ENCODE peak calls at places on chromosomes 7 and 10, in five cellular contexts. One of them, this sample, is unnamed. For H3K4me1, the result is how much of the 10 kb centered on the place peaks cover.

GRCh38 chr7:88545663-88546062 is 213.8 kb upstream of the ZNF804B start:
- DNase-seq in GM23338: no peak
- DNase-seq in adipocyte: no peak
- DNase-seq in heart left ventricle: no peak
- DNase-seq in Karpas-422: no peak
- DNase-seq in this sample: no peak

GRCh38 chr10:15370212-15370740 is 813 bp downstream of the FAM171A1 start:
- DNase-seq in GM23338: peak
- DNase-seq in adipocyte: peak
- DNase-seq in heart left ventricle: peak
- DNase-seq in Karpas-422: no peak
- DNase-seq in this sample: peak

GRCh38 chr7:143385891-143386781 is 5.0 kb downstream of the ZYX start:
- DNase-seq in GM23338: no peak
- DNase-seq in adipocyte: no peak
- DNase-seq in heart left ventricle: peak
- DNase-seq in Karpas-422: no peak
- DNase-seq in this sample: peak

GRCh38 chr7:138602456-138602855 is 98.7 kb downstream of the SVOPL start:
- DNase-seq in GM23338: no peak
- DNase-seq in adipocyte: no peak
- DNase-seq in heart left ventricle: no peak
- DNase-seq in Karpas-422: no peak
- DNase-seq in this sample: no peak

GRCh38 chr7:36084485-36085091 is 68.5 kb upstream of the EEPD1 start:
- DNase-seq in GM23338: peak
- DNase-seq in adipocyte: peak
- DNase-seq in heart left ventricle: peak
- DNase-seq in Karpas-422: no peak
- DNase-seq in this sample: peak

GRCh38 chr7:158323741-158324396 is 263.8 kb downstream of the PTPRN2 start:
- DNase-seq in GM23338: no peak
- DNase-seq in adipocyte: no peak
- DNase-seq in heart left ventricle: no peak
- DNase-seq in Karpas-422: no peak
- DNase-seq in this sample: no peak

GRCh38 chr7:85396676-85397075 is 209.8 kb upstream of the SEMA3D start:
- DNase-seq in GM23338: peak
- DNase-seq in adipocyte: no peak
- DNase-seq in heart left ventricle: no peak
- DNase-seq in Karpas-422: no peak
- DNase-seq in this sample: no peak

GRCh38 chr7:39749177-39749576 is 125.8 kb downstream of the RALA start:
- DNase-seq in GM23338: no peak
- DNase-seq in adipocyte: peak
- DNase-seq in heart left ventricle: no peak
- DNase-seq in Karpas-422: no peak
- DNase-seq in this sample: no peak

GRCh38 chr10:97278491-97278989 is 13.9 kb downstream of the ARHGAP19 start:
- DNase-seq in GM23338: peak
- DNase-seq in adipocyte: peak
- DNase-seq in heart left ventricle: no peak
- DNase-seq in Karpas-422: peak
- DNase-seq in this sample: no peak

GRCh38 chr10:62844280-62845011 is 28.3 kb upstream of the EGR2 start:
- DNase-seq in GM23338: no peak
- DNase-seq in adipocyte: no peak
- DNase-seq in heart left ventricle: no peak
- DNase-seq in Karpas-422: no peak
- DNase-seq in this sample: no peak

GRCh38 chr7:89607797-89608196 is 546.5 kb upstream of the STEAP1 start:
- DNase-seq in GM23338: no peak
- DNase-seq in adipocyte: no peak
- DNase-seq in heart left ventricle: no peak
- DNase-seq in Karpas-422: no peak
- DNase-seq in this sample: no peak

GRCh38 chr10:79019961-79020491 is 48.7 kb upstream of the ZMIZ1 start:
- DNase-seq in GM23338: no peak
- DNase-seq in adipocyte: peak
- DNase-seq in heart left ventricle: peak
- DNase-seq in Karpas-422: no peak
- DNase-seq in this sample: peak

GRCh38 chr7:55260171-55260570 is 105.0 kb upstream of the LANCL2 start:
- DNase-seq in GM23338: no peak
- DNase-seq in adipocyte: no peak
- DNase-seq in heart left ventricle: no peak
- DNase-seq in Karpas-422: no peak
- DNase-seq in this sample: no peak

GRCh38 chr7:149196705-149197171 is 1.4 kb downstream of the ZNF282 start:
- DNase-seq in GM23338: peak
- DNase-seq in adipocyte: peak
- DNase-seq in heart left ventricle: no peak
- DNase-seq in Karpas-422: no peak
- DNase-seq in this sample: peak

GRCh38 chr7:157587487-157588270 is 250.9 kb downstream of the DNAJB6 start:
- DNase-seq in GM23338: no peak
- DNase-seq in adipocyte: no peak
- DNase-seq in heart left ventricle: no peak
- DNase-seq in Karpas-422: no peak
- DNase-seq in this sample: no peak

GRCh38 chr7:90621130-90621891 is 25.2 kb downstream of the CDK14 start:
- DNase-seq in GM23338: no peak
- DNase-seq in adipocyte: no peak
- DNase-seq in heart left ventricle: no peak
- DNase-seq in Karpas-422: no peak
- DNase-seq in this sample: no peak

GRCh38 chr7:70383369-70383768 is 748.6 kb upstream of the GALNT17 start:
- DNase-seq in GM23338: no peak
- DNase-seq in adipocyte: no peak
- DNase-seq in heart left ventricle: no peak
- DNase-seq in Karpas-422: no peak
- DNase-seq in this sample: no peak

GRCh38 chr10:100683545-100684127 is 61.7 kb upstream of the PAX2 start:
- DNase-seq in GM23338: peak
- DNase-seq in adipocyte: no peak
- DNase-seq in heart left ventricle: no peak
- DNase-seq in Karpas-422: no peak
- DNase-seq in this sample: peak

GRCh38 chr7:51315393-51316261 is 982 bp downstream of the COBL start:
- DNase-seq in GM23338: peak
- DNase-seq in adipocyte: peak
- DNase-seq in heart left ventricle: no peak
- DNase-seq in Karpas-422: no peak
- DNase-seq in this sample: no peak

GRCh38 chr10:133094866-133095265 is 7.1 kb downstream of the ADGRA1 start:
- DNase-seq in GM23338: no peak
- DNase-seq in adipocyte: no peak
- DNase-seq in heart left ventricle: no peak
- DNase-seq in Karpas-422: no peak
- DNase-seq in this sample: no peak

GRCh38 chr10:31263903-31264302 is 55.1 kb upstream of the ZEB1 start:
- DNase-seq in GM23338: no peak
- DNase-seq in adipocyte: no peak
- DNase-seq in heart left ventricle: no peak
- DNase-seq in Karpas-422: no peak
- DNase-seq in this sample: no peak

GRCh38 chr7:157224627-157225026 is 85.9 kb downstream of the UBE3C start:
- DNase-seq in GM23338: no peak
- DNase-seq in adipocyte: peak
- DNase-seq in heart left ventricle: no peak
- DNase-seq in Karpas-422: no peak
- DNase-seq in this sample: no peak

GRCh38 chr7:98251251-98251843 is 685 bp downstream of the TECPR1 start:
- DNase-seq in GM23338: peak
- DNase-seq in adipocyte: peak
- DNase-seq in heart left ventricle: peak
- DNase-seq in Karpas-422: peak
- DNase-seq in this sample: peak

GRCh38 chr10:11846542-11846941 is 23.4 kb downstream of the PROSER2 start:
- DNase-seq in GM23338: no peak
- DNase-seq in adipocyte: peak
- DNase-seq in heart left ventricle: no peak
- DNase-seq in Karpas-422: no peak
- DNase-seq in this sample: no peak

GRCh38 chr7:48351893-48352292 is 180.6 kb downstream of the ABCA13 start:
- DNase-seq in GM23338: no peak
- DNase-seq in adipocyte: no peak
- DNase-seq in heart left ventricle: no peak
- DNase-seq in Karpas-422: no peak
- DNase-seq in this sample: no peak

GRCh38 chr10:2777946-2778345 is 289.4 kb upstream of the PFKP start:
- DNase-seq in GM23338: no peak
- DNase-seq in adipocyte: no peak
- DNase-seq in heart left ventricle: no peak
- DNase-seq in Karpas-422: no peak
- DNase-seq in this sample: no peak

GRCh38 chr10:52459097-52459496 is 145.0 kb downstream of the DKK1 start:
- DNase-seq in GM23338: no peak
- DNase-seq in adipocyte: peak
- DNase-seq in heart left ventricle: no peak
- DNase-seq in Karpas-422: no peak
- DNase-seq in this sample: no peak

GRCh38 chr10:124605001-124605370 is 139.2 kb downstream of the FAM53B start:
- DNase-seq in GM23338: no peak
- DNase-seq in adipocyte: no peak
- DNase-seq in heart left ventricle: no peak
- DNase-seq in Karpas-422: peak
- DNase-seq in this sample: no peak

GRCh38 chr7:2613113-2613925 is 18.5 kb upstream of the TTYH3 start:
- DNase-seq in GM23338: no peak
- DNase-seq in adipocyte: no peak
- DNase-seq in heart left ventricle: no peak
- DNase-seq in Karpas-422: no peak
- DNase-seq in this sample: no peak

GRCh38 chr7:65798111-65799075 is 74.5 kb upstream of the VKORC1L1 start:
- DNase-seq in GM23338: no peak
- DNase-seq in adipocyte: peak
- DNase-seq in heart left ventricle: no peak
- DNase-seq in Karpas-422: no peak
- DNase-seq in this sample: no peak

GRCh38 chr10:93475871-93476270 is 6.3 kb downstream of the MYOF start:
- DNase-seq in GM23338: no peak
- DNase-seq in adipocyte: no peak
- DNase-seq in heart left ventricle: no peak
- DNase-seq in Karpas-422: no peak
- DNase-seq in this sample: no peak

GRCh38 chr10:22697101-22697500 is 17.3 kb downstream of the PIP4K2A start:
- DNase-seq in GM23338: no peak
- DNase-seq in adipocyte: no peak
- DNase-seq in heart left ventricle: no peak
- DNase-seq in Karpas-422: no peak
- DNase-seq in this sample: no peak

GRCh38 chr7:26454180-26454579 is 162.5 kb downstream of the SNX10 start:
- DNase-seq in GM23338: no peak
- DNase-seq in adipocyte: no peak
- DNase-seq in heart left ventricle: no peak
- DNase-seq in Karpas-422: no peak
- DNase-seq in this sample: no peak

GRCh38 chr10:75508239-75508813 is 76.9 kb downstream of the LRMDA start:
- DNase-seq in GM23338: no peak
- DNase-seq in adipocyte: no peak
- DNase-seq in heart left ventricle: no peak
- DNase-seq in Karpas-422: no peak
- DNase-seq in this sample: peak

GRCh38 chr10:3095373-3096139 is 28.2 kb downstream of the PFKP start:
- DNase-seq in GM23338: no peak
- DNase-seq in adipocyte: peak
- DNase-seq in heart left ventricle: no peak
- DNase-seq in Karpas-422: no peak
- DNase-seq in this sample: no peak

GRCh38 chr10:59079386-59080226 is 96.8 kb upstream of the PHYHIPL start:
- DNase-seq in GM23338: no peak
- DNase-seq in adipocyte: peak
- DNase-seq in heart left ventricle: no peak
- DNase-seq in Karpas-422: no peak
- DNase-seq in this sample: no peak

GRCh38 chr10:24949616-24950015 is 2.8 kb downstream of the PRTFDC1 start:
- DNase-seq in GM23338: no peak
- DNase-seq in adipocyte: no peak
- DNase-seq in heart left ventricle: no peak
- DNase-seq in Karpas-422: no peak
- DNase-seq in this sample: no peak

GRCh38 chr10:7662522-7662921 is 4.2 kb downstream of the ITIH5 start:
- DNase-seq in GM23338: no peak
- DNase-seq in adipocyte: no peak
- DNase-seq in heart left ventricle: no peak
- DNase-seq in Karpas-422: no peak
- DNase-seq in this sample: no peak

GRCh38 chr7:78489851-78490250 is 691.3 kb downstream of the PHTF2 start:
- DNase-seq in GM23338: no peak
- DNase-seq in adipocyte: peak
- DNase-seq in heart left ventricle: no peak
- DNase-seq in Karpas-422: no peak
- DNase-seq in this sample: no peak
- H3K4me3 ChIP-seq in GM23338: peak
- H3K4me3 ChIP-seq in adipocyte: peak
- H3K4me3 ChIP-seq in heart left ventricle: no peak
- H3K4me3 ChIP-seq in Karpas-422: no peak
- H3K4me3 ChIP-seq in this sample: no peak

DNA sequence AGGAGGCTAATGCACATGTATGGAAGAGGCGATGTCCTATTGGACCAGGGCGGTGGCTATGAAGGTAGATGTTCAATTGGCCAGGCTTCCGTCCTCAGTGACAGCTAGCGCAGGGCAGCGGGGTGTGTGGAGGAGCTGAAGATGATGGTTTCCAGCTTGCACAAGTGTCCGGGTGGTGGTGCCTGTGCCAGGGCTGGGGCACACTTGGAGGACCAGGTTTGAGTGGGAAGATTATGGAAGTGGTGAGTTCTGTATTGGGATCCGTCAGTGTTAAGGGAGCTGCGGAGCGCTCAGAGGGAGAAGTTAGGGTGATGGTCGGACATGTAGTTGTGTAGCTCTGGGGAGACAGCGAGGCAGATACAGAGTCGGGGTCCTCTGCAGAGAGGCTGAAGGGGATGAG is 8.5 kb upstream of the TBL2 start:
- DNase-seq in GM23338: no peak
- DNase-seq in adipocyte: no peak
- DNase-seq in heart left ventricle: no peak
- DNase-seq in Karpas-422: no peak
- DNase-seq in this sample: no peak
- H3K4me1 ChIP-seq in GM23338: under half
- H3K4me1 ChIP-seq in adipocyte: under half
- H3K4me1 ChIP-seq in heart left ventricle: under half
- H3K4me1 ChIP-seq in Karpas-422: under half
- H3K4me1 ChIP-seq in this sample: under half

GRCh38 chr10:95694665-95695064 is 938 bp upstream of the TCTN3 start:
- DNase-seq in GM23338: no peak
- DNase-seq in adipocyte: no peak
- DNase-seq in heart left ventricle: no peak
- DNase-seq in Karpas-422: no peak
- DNase-seq in this sample: no peak
- H3K4me3 ChIP-seq in GM23338: no peak
- H3K4me3 ChIP-seq in adipocyte: no peak
- H3K4me3 ChIP-seq in heart left ventricle: no peak
- H3K4me3 ChIP-seq in Karpas-422: no peak
- H3K4me3 ChIP-seq in this sample: no peak

GRCh38 chr7:47292832-47293309 is 289.0 kb downstream of the TNS3 start:
- DNase-seq in GM23338: no peak
- DNase-seq in adipocyte: no peak
- DNase-seq in heart left ventricle: no peak
- DNase-seq in Karpas-422: no peak
- DNase-seq in this sample: no peak
- H3K4me1 ChIP-seq in GM23338: under half
- H3K4me1 ChIP-seq in adipocyte: under half
- H3K4me1 ChIP-seq in heart left ventricle: under half
- H3K4me1 ChIP-seq in Karpas-422: under half
- H3K4me1 ChIP-seq in this sample: under half

GRCh38 chr10:28678687-28679457 is 1.6 kb downstream of the BAMBI start:
- DNase-seq in GM23338: no peak
- DNase-seq in adipocyte: peak
- DNase-seq in heart left ventricle: no peak
- DNase-seq in Karpas-422: no peak
- DNase-seq in this sample: peak
- H3K4me3 ChIP-seq in GM23338: peak
- H3K4me3 ChIP-seq in adipocyte: peak
- H3K4me3 ChIP-seq in heart left ventricle: peak
- H3K4me3 ChIP-seq in Karpas-422: no peak
- H3K4me3 ChIP-seq in this sample: peak